ENCODE peak calls at places on chromosomes 3 and 15, in four cellular contexts. Q is HL-60, J is GM12878, B is K562. D is an unnamed sample.

GRCh38 chr15:45180201-45180600 is 7.6 kb downstream of the SHF start:
- DNase-seq in Q (no peak), J (no peak), B (no peak), D (no peak)

GRCh38 chr3:34947849-34948248 is 691.5 kb upstream of the ARPP21 start:
- DNase-seq in Q (no peak), J (no peak), B (no peak), D (no peak)

GRCh38 chr3:169662215-169663070 is 1.1 kb downstream of the MECOM start:
- DNase-seq in Q (no peak), J (no peak), B (peak; percentile 72), D (no peak)

GRCh38 chr3:143067201-143067600 is 52.4 kb upstream of the CHST2 start:
- DNase-seq in Q (no peak), J (no peak), B (no peak), D (no peak)

GRCh38 chr3:152174876-152175575 is 93.7 kb upstream of the MBNL1 start:
- DNase-seq in Q (no peak), J (no peak), B (no peak), D (no peak)

GRCh38 chr3:11080492-11080891 is 73.8 kb upstream of the HRH1 start:
- DNase-seq in Q (no peak), J (no peak), B (no peak), D (no peak)

GRCh38 chr3:64575211-64575844 is 112.5 kb downstream of the ADAMTS9 start:
- DNase-seq in Q (no peak), J (no peak), B (peak; percentile 11), D (peak; percentile 6)

GRCh38 chr3:54756330-54756731 is 171.5 kb downstream of the LRTM1 start:
- DNase-seq in Q (no peak), J (no peak), B (no peak), D (no peak)

GRCh38 chr15:83016906-83017305 is 5.5 kb upstream of the C15orf40 start:
- DNase-seq in Q (no peak), J (no peak), B (no peak), D (no peak)

GRCh38 chr3:56397798-56398197 is 70.5 kb downstream of the ERC2 start:
- DNase-seq in Q (no peak), J (no peak), B (no peak), D (no peak)

GRCh38 chr15:46344906-46345305 is 710.1 kb downstream of the SQOR start:
- DNase-seq in Q (no peak), J (no peak), B (no peak), D (no peak)

GRCh38 chr3:32428092-32429068 is 36.7 kb downstream of the CMTM7 start:
- DNase-seq in Q (no peak), J (no peak), B (no peak), D (no peak)

GRCh38 chr3:72270072-72270611 is 485.2 kb upstream of the PROK2 start:
- DNase-seq in Q (peak; percentile 92), J (no peak), B (peak; percentile 69), D (no peak)

GRCh38 chr15:99143655-99144610 is 39.1 kb downstream of the SYNM start:
- DNase-seq in Q (no peak), J (no peak), B (no peak), D (no peak)

GRCh38 chr3:32865364-32865763 is 47.6 kb downstream of the TRIM71 start:
- DNase-seq in Q (no peak), J (no peak), B (no peak), D (no peak)

GRCh38 chr15:78691873-78692421 is 50.9 kb upstream of the CHRNB4 start:
- DNase-seq in Q (no peak), J (no peak), B (no peak), D (no peak)

GRCh38 chr3:8847317-8847716 is 77.9 kb upstream of the OXTR start:
- DNase-seq in Q (no peak), J (no peak), B (no peak), D (no peak)

GRCh38 chr3:172177046-172177445 is 137.7 kb downstream of the FNDC3B start:
- DNase-seq in Q (no peak), J (no peak), B (no peak), D (no peak)

GRCh38 chr3:155230382-155230781 is 63.1 kb downstream of the STRIT1 start:
- DNase-seq in Q (no peak), J (no peak), B (no peak), D (no peak)

DNA sequence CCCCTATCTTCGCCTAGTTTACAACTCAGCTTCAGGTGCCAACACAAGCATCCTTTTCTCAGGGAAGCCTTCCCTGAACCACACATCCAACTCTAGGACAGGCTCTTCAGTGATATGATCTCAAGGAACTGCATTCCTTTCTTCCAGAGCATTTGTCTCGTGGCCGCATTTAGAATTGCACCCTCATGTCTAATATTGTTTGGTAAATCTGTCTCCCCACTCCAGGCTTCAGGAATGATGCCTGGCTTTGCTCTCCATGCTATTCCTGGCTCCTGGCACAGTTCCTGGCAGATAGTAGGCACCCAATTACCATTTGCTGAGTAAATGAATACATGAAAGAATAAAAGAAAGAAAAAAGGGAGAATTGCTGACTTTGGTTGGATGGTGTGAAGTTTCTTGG is 2.4 kb downstream of the CYP19A1 start:
- DNase-seq in Q (no peak), J (no peak), B (peak; percentile 19), D (no peak)
- TF ChIP-seq SPI1 in Q (no peak), J (no peak), B (no peak), D (no peak)

DNA sequence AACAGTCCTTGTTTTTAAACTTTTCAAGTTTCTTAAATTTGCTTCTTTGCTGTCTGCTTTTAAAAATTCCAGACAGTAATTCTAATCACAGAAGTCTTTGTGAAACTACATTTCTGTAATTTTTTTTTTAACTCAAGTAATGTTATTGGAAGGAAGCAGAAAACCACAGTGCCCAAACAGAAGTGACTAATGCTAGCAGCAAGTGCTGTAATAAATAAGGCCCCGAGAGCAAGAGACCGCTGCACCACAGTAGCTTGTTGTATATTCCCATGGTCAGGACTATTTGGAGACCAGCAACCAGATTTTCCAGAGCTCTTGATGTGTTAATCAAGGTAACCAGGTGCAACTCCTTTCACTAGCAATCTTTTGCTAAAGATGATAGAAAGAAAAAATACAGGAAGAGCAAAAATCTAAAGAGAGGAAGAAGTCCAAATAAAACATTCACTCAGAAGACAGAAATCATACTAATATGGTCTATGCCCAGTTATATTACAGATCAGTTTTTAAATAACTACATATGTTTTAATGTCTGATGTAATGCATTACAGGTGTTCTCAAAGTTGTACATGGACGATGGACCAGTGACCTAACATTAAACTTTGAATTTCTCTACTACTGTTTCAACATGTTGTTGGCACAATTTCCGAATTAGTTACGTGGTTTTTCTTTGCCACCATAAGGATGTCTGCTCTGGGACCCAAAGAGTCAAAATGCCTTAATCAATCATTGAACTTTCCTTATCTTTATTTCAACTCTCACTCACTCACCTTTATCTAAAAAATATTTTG is 36.4 kb downstream of the WWTR1 start:
- DNase-seq in Q (peak; percentile 3), J (no peak), B (no peak), D (no peak)
- TF ChIP-seq POLR2AphosphoS5 in Q (no peak), J (no peak), B (no peak), D (no peak)

GRCh38 chr3:184683234-184683633 is 28.6 kb downstream of the MAGEF1 start:
- DNase-seq in Q (no peak), J (no peak), B (no peak), D (no peak)
- TF ChIP-seq SPI1 in Q (no peak), J (no peak), B (no peak), D (no peak)

GRCh38 chr3:134334231-134334900 is 39.9 kb downstream of the AMOTL2 start:
- DNase-seq in Q (no peak), J (no peak), B (no peak), D (no peak)
- TF ChIP-seq POLR2AphosphoS5 in Q (no peak), J (no peak), B (no peak), D (no peak)

D was measured in GM12891.